ENCODE peak calls at places on chromosome 20, in nine cellular contexts. I, X, F, A, T, G, B, Q and U are unnamed samples.

GRCh38 chr20:62246872-62247652 is 8.7 kb downstream of the OSBPL2 start:
- DNase-seq in G (no peak), Q (no peak), A (no peak), T (no peak), I (no peak), X (peak; percentile 67), F (no peak), B (no peak), U (no peak)

GRCh38 chr20:58852559-58853271 is at the start of gene GNAS:
- DNase-seq in F (no peak), T (no peak), G (peak; percentile 52), B (peak; percentile 71), X (peak; percentile 82), Q (peak; percentile 77), I (peak; percentile 74), A (peak; percentile 61), U (peak; percentile 67)

GRCh38 chr20:56689318-56689717 is 60.2 kb downstream of the TFAP2C start:
- DNase-seq in A (peak; percentile 77), T (no peak), B (peak; percentile 8), X (no peak), G (no peak), Q (no peak), I (no peak), F (no peak), U (peak; percentile 76)

GRCh38 chr20:15923030-15923776 is 650.0 kb downstream of the KIF16B start:
- DNase-seq in I (no peak), F (no peak), A (no peak), B (no peak), X (no peak), G (no peak), Q (peak; percentile 13), T (no peak), U (no peak)

GRCh38 chr20:25299801-25300200 is 51.9 kb downstream of the PYGB start:
- DNase-seq in G (no peak), A (peak; percentile 86), X (no peak), I (no peak), B (peak; percentile 48), Q (no peak), F (no peak), T (no peak), U (peak; percentile 14)

GRCh38 chr20:24818056-24818455 is 131.0 kb upstream of the CST7 start:
- DNase-seq in X (no peak), A (no peak), F (no peak), I (no peak), G (no peak), T (no peak), B (no peak), Q (no peak), U (no peak)

GRCh38 chr20:14055127-14055742 is 59.9 kb downstream of the MACROD2 start:
- DNase-seq in G (no peak), A (peak; percentile 74), F (peak; percentile 79), I (peak; percentile 33), B (peak; percentile 61), X (peak; percentile 76), Q (peak; percentile 52), T (peak; percentile 68), U (no peak)

GRCh38 chr20:56957737-56958553 is 308.5 kb downstream of the BMP7 start:
- DNase-seq in Q (no peak), B (no peak), X (peak; percentile 12), F (peak; percentile 3), I (peak; percentile 38), G (no peak), A (no peak), T (no peak), U (no peak)

GRCh38 chr20:51735728-51736600 is 32.2 kb downstream of the ATP9A start:
- DNase-seq in F (no peak), T (no peak), I (no peak), X (no peak), B (no peak), G (no peak), A (no peak), Q (no peak), U (no peak)

GRCh38 chr20:19934792-19935491 is 82.2 kb upstream of the NAA20 start:
- DNase-seq in A (no peak), Q (peak; percentile 42), B (peak; percentile 23), F (peak; percentile 90), I (no peak), T (peak; percentile 90), X (no peak), G (no peak), U (no peak)

GRCh38 chr20:62955519-62956386 is 3.2 kb downstream of the SLC17A9 start:
- DNase-seq in X (no peak), B (no peak), T (no peak), Q (no peak), I (no peak), A (no peak), G (no peak), F (no peak), U (no peak)

GRCh38 chr20:35963878-35964277 is 4.5 kb upstream of the CNBD2 start:
- DNase-seq in X (no peak), F (no peak), I (no peak), G (no peak), T (no peak), B (no peak), A (no peak), Q (no peak), U (no peak)

GRCh38 chr20:50586531-50587232 is 76.5 kb downstream of the PTPN1 start:
- DNase-seq in B (no peak), I (no peak), A (no peak), G (no peak), X (no peak), F (no peak), T (no peak), Q (no peak), U (no peak)

GRCh38 chr20:15674253-15675145 is 898.7 kb downstream of the KIF16B start:
- DNase-seq in F (no peak), Q (no peak), I (peak; percentile 47), G (no peak), X (no peak), A (no peak), B (no peak), T (no peak), U (no peak)

GRCh38 chr20:57908691-57909090 is 198.9 kb upstream of the PMEPA1 start:
- DNase-seq in X (no peak), T (no peak), F (no peak), A (no peak), Q (no peak), I (no peak), B (no peak), G (no peak), U (no peak)

GRCh38 chr20:16587066-16587465 is 13.8 kb upstream of the KIF16B start:
- DNase-seq in Q (no peak), B (no peak), A (no peak), T (no peak), F (no peak), I (no peak), G (no peak), X (no peak), U (no peak)

GRCh38 chr20:16241911-16242310 is 331.3 kb downstream of the KIF16B start:
- DNase-seq in B (no peak), I (peak; percentile 38), A (peak; percentile 46), Q (peak; percentile 24), G (no peak), X (peak; percentile 34), T (peak; percentile 19), F (no peak), U (no peak)

GRCh38 chr20:44495802-44496481 is 20.3 kb downstream of the TTPAL start:
- DNase-seq in I (no peak), F (no peak), X (no peak), G (no peak), B (peak; percentile 97), Q (no peak), T (no peak), A (peak; percentile 100), U (peak; percentile 50)

GRCh38 chr20:25195014-25195961 is at the start of gene ENTPD6:
- DNase-seq in T (peak; percentile 89), A (peak; percentile 89), I (peak; percentile 100), B (peak; percentile 85), Q (peak; percentile 92), X (peak; percentile 93), F (peak; percentile 80), G (peak; percentile 93), U (peak; percentile 79)

GRCh38 chr20:63098195-63098810 is 91.5 kb upstream of the BHLHE23 start:
- DNase-seq in G (peak; percentile 10), F (no peak), Q (no peak), B (no peak), A (no peak), T (no peak), X (no peak), I (no peak), U (no peak)

GRCh38 chr20:63330940-63331339 is 30.2 kb downstream of the CHRNA4 start:
- DNase-seq in G (no peak), A (no peak), F (no peak), X (no peak), I (no peak), Q (no peak), B (no peak), T (no peak), U (no peak)

GRCh38 chr20:2741881-2742280 is 49.3 kb downstream of the EBF4 start:
- DNase-seq in F (no peak), T (no peak), G (no peak), Q (no peak), X (no peak), B (no peak), I (no peak), A (no peak), U (no peak)

GRCh38 chr20:25865715-25866656 is 169.3 kb upstream of the ZNF337 start:
- DNase-seq in T (peak; percentile 80), F (peak; percentile 68), X (peak; percentile 79), A (peak; percentile 82), Q (peak; percentile 34), B (peak; percentile 71), I (peak; percentile 83), G (peak; percentile 64), U (peak; percentile 52)

GRCh38 chr20:38178581-38178980 is 13.5 kb upstream of the TGM2 start:
- DNase-seq in Q (no peak), I (no peak), F (no peak), B (no peak), G (no peak), X (no peak), T (no peak), A (no peak), U (no peak)

GRCh38 chr20:61053487-61054277 is 198.4 kb upstream of the CDH4 start:
- DNase-seq in Q (no peak), I (no peak), G (no peak), B (no peak), T (no peak), A (no peak), X (no peak), F (no peak), U (no peak)

GRCh38 chr20:13068336-13068735 is 59.6 kb downstream of the SPTLC3 start:
- DNase-seq in Q (no peak), A (no peak), F (no peak), B (no peak), I (no peak), T (no peak), X (no peak), G (no peak), U (no peak)

GRCh38 chr20:54980321-54980960 is 505.0 kb downstream of the DOK5 start:
- DNase-seq in B (peak; percentile 3), X (peak; percentile 28), I (peak; percentile 24), A (peak; percentile 51), Q (peak; percentile 33), T (no peak), G (no peak), F (peak; percentile 53), U (peak; percentile 29)

GRCh38 chr20:17565164-17565845 is 4.6 kb upstream of the DSTN start:
- DNase-seq in T (no peak), G (no peak), A (peak; percentile 78), Q (no peak), F (no peak), I (no peak), X (no peak), B (peak; percentile 58), U (no peak)

GRCh38 chr20:4574356-4574690 is 147.4 kb upstream of the PRND start:
- DNase-seq in Q (no peak), I (no peak), B (no peak), A (no peak), T (no peak), X (no peak), F (no peak), G (no peak), U (no peak)

GRCh38 chr20:50584687-50585086 is 74.5 kb downstream of the PTPN1 start:
- DNase-seq in B (no peak), X (no peak), T (no peak), G (no peak), F (no peak), A (no peak), Q (no peak), I (no peak), U (no peak)

GRCh38 chr20:59836768-59837167 is 96.7 kb downstream of the SYCP2 start:
- DNase-seq in X (peak; percentile 17), Q (no peak), B (no peak), G (no peak), T (no peak), F (peak; percentile 0), A (no peak), I (no peak), U (no peak)